ENCODE peak calls at places on chromosomes 7 and 10, in eight cellular contexts. T, Q, X, H, N, D, U and S are unnamed samples.

GRCh38 chr10:87660484-87661133 is 931 bp downstream of the PAPSS2 start:
- ATAC-seq in Q (peak), H (peak), X (no peak), T (no peak), D (no peak), N (no peak), U (no peak), S (no peak)

GRCh38 chr7:43621729-43622448 is 39.0 kb downstream of the STK17A start:
- ATAC-seq in X (peak), N (no peak), H (no peak), T (peak), U (peak), Q (no peak), D (no peak), S (no peak)

GRCh38 chr10:7444576-7445226 is 33.9 kb upstream of the SFMBT2 start:
- ATAC-seq in N (no peak), Q (peak), H (no peak), U (no peak), X (no peak), D (no peak), T (no peak), S (no peak)

GRCh38 chr10:74433595-74433956 is 282.6 kb downstream of the ADK start:
- ATAC-seq in D (no peak), Q (no peak), T (no peak), U (no peak), N (no peak), H (no peak), X (no peak), S (no peak)

GRCh38 chr10:113067516-113067915 is 117.5 kb downstream of the TCF7L2 start:
- ATAC-seq in X (no peak), D (no peak), Q (peak), U (no peak), N (no peak), H (no peak), T (no peak), S (no peak)

GRCh38 chr7:72413290-72413689 is 1.2 kb upstream of the CALN1 start:
- ATAC-seq in Q (no peak), H (no peak), X (no peak), U (no peak), T (no peak), D (no peak), N (no peak), S (no peak)

GRCh38 chr7:14207154-14207553 is 217.7 kb upstream of the ETV1 start:
- ATAC-seq in X (peak), N (no peak), H (no peak), D (no peak), T (no peak), U (no peak), Q (peak), S (no peak)

GRCh38 chr10:61950449-61951143 is 49.1 kb downstream of the ARID5B start:
- ATAC-seq in H (no peak), Q (no peak), U (no peak), T (no peak), N (no peak), D (no peak), X (no peak), S (no peak)

GRCh38 chr7:97015787-97016391 is 8.7 kb downstream of the DLX5 start:
- ATAC-seq in U (no peak), T (no peak), N (no peak), H (no peak), Q (no peak), X (no peak), D (no peak), S (no peak)

GRCh38 chr10:125159932-125160855 is at the start of gene CTBP2:
- ATAC-seq in Q (peak), N (no peak), T (no peak), U (no peak), H (peak), X (no peak), D (no peak), S (peak)

GRCh38 chr10:27531336-27531847 is 27.3 kb downstream of the RAB18 start:
- ATAC-seq in H (no peak), Q (no peak), U (no peak), D (no peak), X (no peak), T (peak), N (peak), S (no peak)